ENCODE peak calls at places on chromosomes 4 and X, in six cellular contexts. One of them, this sample, is unnamed.

GRCh38 chrX:444305-444704 is 57.6 kb upstream of the PPP2R3B start:
- DNase-seq in AG04449: no peak
- DNase-seq in NB4: no peak
- DNase-seq in uterus: no peak
- DNase-seq in upper lobe of right lung: no peak
- DNase-seq in spleen: peak; percentile 27
- DNase-seq in this sample: no peak

GRCh38 chr4:169337510-169337909 is 66.8 kb upstream of the SH3RF1 start:
- DNase-seq in NB4: no peak
- DNase-seq in upper lobe of right lung: no peak
- DNase-seq in spleen: no peak
- DNase-seq in uterus: no peak
- DNase-seq in AG04449: peak; percentile 96
- DNase-seq in this sample: peak; percentile 92

GRCh38 chr4:84497835-84498202 is 1.3 kb downstream of the NKX6-1 start:
- DNase-seq in NB4: no peak
- DNase-seq in AG04449: no peak
- DNase-seq in upper lobe of right lung: no peak
- DNase-seq in uterus: no peak
- DNase-seq in spleen: no peak
- DNase-seq in this sample: no peak

GRCh38 chr4:98110929-98111328 is 32.3 kb downstream of the STPG2 start:
- DNase-seq in upper lobe of right lung: no peak
- DNase-seq in AG04449: no peak
- DNase-seq in NB4: no peak
- DNase-seq in uterus: no peak
- DNase-seq in spleen: no peak
- DNase-seq in this sample: no peak

GRCh38 chrX:151596282-151596681 is 32.8 kb downstream of the PASD1 start:
- DNase-seq in AG04449: no peak
- DNase-seq in NB4: peak; percentile 65
- DNase-seq in spleen: no peak
- DNase-seq in uterus: no peak
- DNase-seq in upper lobe of right lung: no peak
- DNase-seq in this sample: no peak

GRCh38 chrX:20361890-20362262 is 95.2 kb upstream of the RPS6KA3 start:
- DNase-seq in spleen: no peak
- DNase-seq in AG04449: peak; percentile 41
- DNase-seq in NB4: no peak
- DNase-seq in uterus: no peak
- DNase-seq in upper lobe of right lung: no peak
- DNase-seq in this sample: peak; percentile 40

GRCh38 chr4:80900908-80901307 is 129.6 kb upstream of the BMP3 start:
- DNase-seq in uterus: no peak
- DNase-seq in upper lobe of right lung: no peak
- DNase-seq in NB4: no peak
- DNase-seq in spleen: no peak
- DNase-seq in AG04449: no peak
- DNase-seq in this sample: peak; percentile 4

GRCh38 chrX:118026631-118027030 is 90.0 kb downstream of the KLHL13 start:
- DNase-seq in uterus: no peak
- DNase-seq in upper lobe of right lung: no peak
- DNase-seq in spleen: no peak
- DNase-seq in AG04449: no peak
- DNase-seq in NB4: no peak
- DNase-seq in this sample: no peak

GRCh38 chrX:140766024-140766611 is 56.6 kb downstream of the LINC00632 start:
- DNase-seq in upper lobe of right lung: peak; percentile 60
- DNase-seq in NB4: peak; percentile 47
- DNase-seq in AG04449: no peak
- DNase-seq in uterus: peak; percentile 34
- DNase-seq in spleen: no peak
- DNase-seq in this sample: peak; percentile 70

GRCh38 chrX:47200385-47201150 is 6.9 kb downstream of the UBA1 start:
- DNase-seq in upper lobe of right lung: no peak
- DNase-seq in uterus: peak; percentile 42
- DNase-seq in spleen: no peak
- DNase-seq in NB4: no peak
- DNase-seq in AG04449: no peak
- DNase-seq in this sample: peak; percentile 86

GRCh38 chr4:101604976-101605375 is 185.6 kb upstream of the BANK1 start:
- DNase-seq in AG04449: no peak
- DNase-seq in NB4: no peak
- DNase-seq in uterus: no peak
- DNase-seq in spleen: no peak
- DNase-seq in upper lobe of right lung: no peak
- DNase-seq in this sample: peak; percentile 5

GRCh38 chrX:140507982-140508305 is 3.1 kb upstream of the SOX3 start:
- DNase-seq in NB4: no peak
- DNase-seq in spleen: no peak
- DNase-seq in upper lobe of right lung: peak; percentile 79
- DNase-seq in uterus: no peak
- DNase-seq in AG04449: no peak
- DNase-seq in this sample: no peak

GRCh38 chrX:10615931-10616780 is 4.2 kb downstream of the MID1 start:
- DNase-seq in spleen: no peak
- DNase-seq in upper lobe of right lung: no peak
- DNase-seq in AG04449: no peak
- DNase-seq in NB4: peak; percentile 43
- DNase-seq in uterus: peak; percentile 24
- DNase-seq in this sample: peak; percentile 79

GRCh38 chr4:156829194-156829593 is 142.4 kb downstream of the PDGFC start:
- DNase-seq in uterus: peak; percentile 21
- DNase-seq in upper lobe of right lung: no peak
- DNase-seq in AG04449: no peak
- DNase-seq in spleen: no peak
- DNase-seq in NB4: no peak
- DNase-seq in this sample: peak; percentile 49

GRCh38 chrX:347351-348117 is 28.9 kb upstream of the GTPBP6 start:
- DNase-seq in spleen: peak; percentile 69
- DNase-seq in uterus: no peak
- DNase-seq in upper lobe of right lung: peak; percentile 58
- DNase-seq in AG04449: no peak
- DNase-seq in NB4: no peak
- DNase-seq in this sample: no peak

GRCh38 chr4:186724048-186724860 is 598 bp upstream of the FAT1 start:
- DNase-seq in AG04449: no peak
- DNase-seq in upper lobe of right lung: peak; percentile 72
- DNase-seq in NB4: no peak
- DNase-seq in spleen: no peak
- DNase-seq in uterus: peak; percentile 57
- DNase-seq in this sample: peak; percentile 77

GRCh38 chr4:83889802-83890201 is 353.9 kb downstream of the GPAT3 start:
- DNase-seq in spleen: no peak
- DNase-seq in uterus: no peak
- DNase-seq in NB4: no peak
- DNase-seq in AG04449: peak; percentile 17
- DNase-seq in upper lobe of right lung: no peak
- DNase-seq in this sample: peak; percentile 38

GRCh38 chrX:39859991-39860861 is 237.5 kb downstream of the BCOR start:
- DNase-seq in AG04449: no peak
- DNase-seq in upper lobe of right lung: no peak
- DNase-seq in NB4: peak; percentile 94
- DNase-seq in spleen: no peak
- DNase-seq in uterus: no peak
- DNase-seq in this sample: no peak

GRCh38 chrX:68997911-68998310 is 167.3 kb downstream of the PJA1 start:
- DNase-seq in AG04449: no peak
- DNase-seq in NB4: no peak
- DNase-seq in upper lobe of right lung: no peak
- DNase-seq in uterus: peak; percentile 78
- DNase-seq in spleen: no peak
- DNase-seq in this sample: peak; percentile 24

GRCh38 chr4:19224820-19225219 is 1026.9 kb upstream of the SLIT2 start:
- DNase-seq in spleen: no peak
- DNase-seq in NB4: peak; percentile 40
- DNase-seq in AG04449: no peak
- DNase-seq in uterus: no peak
- DNase-seq in upper lobe of right lung: no peak
- DNase-seq in this sample: peak; percentile 38

GRCh38 chr4:32454482-32454881 is 1734.3 kb downstream of the PCDH7 start:
- DNase-seq in NB4: no peak
- DNase-seq in upper lobe of right lung: no peak
- DNase-seq in AG04449: no peak
- DNase-seq in spleen: no peak
- DNase-seq in uterus: no peak
- DNase-seq in this sample: no peak

DNA sequence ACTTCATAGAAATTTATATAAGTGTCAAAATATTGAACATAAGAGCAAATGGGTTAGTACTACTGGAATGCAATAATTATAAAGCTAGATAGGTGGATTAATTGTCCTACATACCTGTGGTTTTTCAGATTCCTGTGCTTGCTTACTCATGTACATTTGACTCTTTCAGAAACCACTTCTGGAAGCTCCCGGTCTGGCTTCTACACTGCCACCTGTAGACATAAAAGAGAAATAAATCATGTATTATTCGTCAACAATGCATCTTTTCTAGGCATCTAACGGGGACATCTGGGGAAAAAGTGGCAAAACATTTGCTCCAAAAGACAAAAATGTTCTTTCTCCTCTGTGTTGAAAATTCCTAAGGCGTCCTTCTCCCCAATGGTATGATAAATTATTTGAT is 648.6 kb upstream of the DIPK2B start:
- DNase-seq in spleen: no peak
- DNase-seq in uterus: no peak
- DNase-seq in AG04449: no peak
- DNase-seq in NB4: peak; percentile 64
- DNase-seq in upper lobe of right lung: no peak
- DNase-seq in this sample: peak; percentile 82
- H3K4me3 ChIP-seq in spleen: no peak overlapping the region
- H3K4me3 ChIP-seq in uterus: no peak overlapping the region
- H3K4me3 ChIP-seq in AG04449: peak overlapping the region; percentile 77
- H3K4me3 ChIP-seq in NB4: peak overlapping the region; percentile 84
- H3K4me3 ChIP-seq in upper lobe of right lung: peak overlapping the region; percentile 26
- H3K4me3 ChIP-seq in this sample: peak overlapping the region; percentile 85

GRCh38 chr4:79678472-79679202 is 270.6 kb upstream of the GK2 start:
- DNase-seq in uterus: peak; percentile 27
- DNase-seq in upper lobe of right lung: no peak
- DNase-seq in AG04449: no peak
- DNase-seq in spleen: no peak
- DNase-seq in NB4: peak; percentile 78
- DNase-seq in this sample: no peak
- H3K4me3 ChIP-seq in uterus: no peak overlapping the region
- H3K4me3 ChIP-seq in upper lobe of right lung: no peak overlapping the region
- H3K4me3 ChIP-seq in AG04449: no peak overlapping the region
- H3K4me3 ChIP-seq in spleen: no peak overlapping the region
- H3K4me3 ChIP-seq in NB4: no peak overlapping the region
- H3K4me3 ChIP-seq in this sample: no peak overlapping the region

GRCh38 chrX:38561126-38561868 is at the start of gene TSPAN7:
- DNase-seq in NB4: no peak
- DNase-seq in spleen: peak; percentile 90
- DNase-seq in upper lobe of right lung: peak; percentile 91
- DNase-seq in AG04449: no peak
- DNase-seq in uterus: peak; percentile 81
- DNase-seq in this sample: peak; percentile 80

GRCh38 chrX:38560776-38561125 is 591 bp upstream of the TSPAN7 start:
- DNase-seq in AG04449: no peak
- DNase-seq in upper lobe of right lung: peak; percentile 35
- DNase-seq in spleen: peak; percentile 64
- DNase-seq in uterus: no peak
- DNase-seq in NB4: no peak
- DNase-seq in this sample: no peak

GRCh38 chrX:38561951-38562719 is 793 bp downstream of the TSPAN7 start:
- DNase-seq in NB4: no peak
- DNase-seq in upper lobe of right lung: peak; percentile 63
- DNase-seq in spleen: peak; percentile 78
- DNase-seq in AG04449: no peak
- DNase-seq in uterus: peak; percentile 45
- DNase-seq in this sample: no peak

GRCh38 chrX:38558681-38559080 is 2.7 kb upstream of the TSPAN7 start:
- DNase-seq in spleen: no peak
- DNase-seq in uterus: no peak
- DNase-seq in upper lobe of right lung: no peak
- DNase-seq in NB4: peak; percentile 1
- DNase-seq in AG04449: no peak
- DNase-seq in this sample: peak; percentile 14

DNA sequence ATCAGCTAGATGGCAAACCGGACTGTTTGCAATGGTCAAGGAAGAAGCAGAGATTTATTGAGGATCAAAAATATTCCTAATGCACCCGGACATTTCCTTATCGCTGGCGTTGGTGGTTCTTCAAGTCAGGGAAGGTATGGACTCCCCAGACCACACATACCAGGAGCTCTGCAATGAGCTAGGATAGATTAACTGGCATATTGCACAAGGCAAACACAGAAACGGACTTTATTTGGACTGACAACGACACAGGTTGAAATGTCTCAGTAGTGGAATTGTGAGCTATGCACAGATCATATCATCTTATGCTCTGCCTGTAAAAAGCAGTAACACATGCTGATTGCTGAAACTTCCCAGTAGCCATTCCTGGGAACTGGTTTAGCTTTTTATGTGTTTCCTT is 1.7 kb downstream of the TSPAN7 start:
- DNase-seq in AG04449: no peak
- DNase-seq in spleen: no peak
- DNase-seq in uterus: no peak
- DNase-seq in NB4: no peak
- DNase-seq in upper lobe of right lung: no peak
- DNase-seq in this sample: no peak
- H3K4me3 ChIP-seq in AG04449: no peak overlapping the region
- H3K4me3 ChIP-seq in spleen: peak overlapping the region; percentile 38
- H3K4me3 ChIP-seq in uterus: peak overlapping the region; percentile 29
- H3K4me3 ChIP-seq in NB4: no peak overlapping the region
- H3K4me3 ChIP-seq in upper lobe of right lung: peak overlapping the region; percentile 55
- H3K4me3 ChIP-seq in this sample: no peak overlapping the region

GRCh38 chr4:165331823-165332222 is 4.4 kb downstream of the MSMO1 start:
- DNase-seq in AG04449: no peak
- DNase-seq in uterus: no peak
- DNase-seq in NB4: no peak
- DNase-seq in spleen: no peak
- DNase-seq in upper lobe of right lung: no peak
- DNase-seq in this sample: no peak

GRCh38 chr4:165328708-165329107 is 1.2 kb downstream of the MSMO1 start:
- DNase-seq in NB4: no peak
- DNase-seq in upper lobe of right lung: no peak
- DNase-seq in uterus: no peak
- DNase-seq in spleen: no peak
- DNase-seq in AG04449: no peak
- DNase-seq in this sample: no peak

GRCh38 chr4:165331316-165331715 is 3.8 kb downstream of the MSMO1 start:
- DNase-seq in uterus: no peak
- DNase-seq in upper lobe of right lung: no peak
- DNase-seq in AG04449: no peak
- DNase-seq in spleen: no peak
- DNase-seq in NB4: no peak
- DNase-seq in this sample: no peak

GRCh38 chr4:165330666-165331065 is 3.2 kb downstream of the MSMO1 start:
- DNase-seq in NB4: no peak
- DNase-seq in uterus: no peak
- DNase-seq in upper lobe of right lung: no peak
- DNase-seq in AG04449: no peak
- DNase-seq in spleen: no peak
- DNase-seq in this sample: no peak

DNA sequence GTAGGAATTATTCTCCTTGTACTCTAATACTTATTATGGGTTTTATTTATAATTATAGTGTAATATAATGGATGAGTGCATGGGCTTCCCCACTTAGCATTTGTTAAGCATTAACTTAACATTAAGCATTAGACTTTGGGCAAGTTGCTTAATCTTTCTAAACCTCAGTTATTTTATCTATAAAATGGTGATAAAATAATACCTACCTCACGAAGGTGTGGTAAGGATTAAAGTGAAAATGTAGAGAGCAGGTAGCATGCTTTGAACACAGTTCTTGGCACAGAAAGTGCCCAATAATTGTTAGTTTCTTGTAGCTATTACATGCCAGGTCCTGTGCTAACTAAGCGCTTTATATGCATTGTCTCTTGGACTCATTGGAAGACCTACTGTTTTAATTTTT is 2.6 kb downstream of the MSMO1 start:
- DNase-seq in AG04449: no peak
- DNase-seq in NB4: no peak
- DNase-seq in spleen: no peak
- DNase-seq in uterus: no peak
- DNase-seq in upper lobe of right lung: no peak
- DNase-seq in this sample: no peak
- H3K4me3 ChIP-seq in AG04449: no peak overlapping the region
- H3K4me3 ChIP-seq in NB4: peak overlapping the region; percentile 96
- H3K4me3 ChIP-seq in spleen: no peak overlapping the region
- H3K4me3 ChIP-seq in uterus: no peak overlapping the region
- H3K4me3 ChIP-seq in upper lobe of right lung: peak overlapping the region; percentile 92
- H3K4me3 ChIP-seq in this sample: peak overlapping the region; percentile 72

This sample was measured in foreskin fibroblast.